ENCODE peak calls at places on chromosomes 2 and 18, in eight cellular contexts. D, I, W, V, M, L, C and H are unnamed samples.

GRCh38 chr2:150981826-150982225 is 279.8 kb downstream of the RBM43 start:
- DNase-seq in D (no peak), I (no peak), W (no peak), V (no peak), M (no peak), L (peak; percentile 70), C (no peak), H (peak; percentile 4)

GRCh38 chr18:36301884-36302283 is 4.4 kb downstream of the FHOD3 start:
- DNase-seq in D (no peak), I (no peak), W (no peak), V (no peak), M (no peak), L (no peak), C (no peak), H (no peak)

GRCh38 chr2:199329024-199329423 is 128.7 kb downstream of the SATB2 start:
- DNase-seq in D (no peak), I (no peak), W (no peak), V (no peak), M (no peak), L (no peak), C (no peak), H (no peak)

GRCh38 chr2:48419884-48420511 is 110.0 kb upstream of the STON1 start:
- DNase-seq in D (no peak), I (no peak), W (no peak), V (no peak), M (no peak), L (no peak), C (no peak), H (no peak)

GRCh38 chr18:6810191-6810590 is 80.7 kb downstream of the ARHGAP28 start:
- DNase-seq in D (no peak), I (no peak), W (no peak), V (no peak), M (no peak), L (no peak), C (no peak), H (no peak)

GRCh38 chr2:101307950-101308431 is 510 bp downstream of the RNF149 start:
- DNase-seq in D (no peak), I (no peak), W (peak; percentile 75), V (no peak), M (no peak), L (no peak), C (no peak), H (no peak)

GRCh38 chr2:235146206-235146605 is 194.4 kb downstream of the SH3BP4 start:
- DNase-seq in D (no peak), I (no peak), W (no peak), V (no peak), M (no peak), L (no peak), C (no peak), H (no peak)

GRCh38 chr2:30883822-30884221 is 76.6 kb upstream of the CAPN13 start:
- DNase-seq in D (no peak), I (no peak), W (no peak), V (no peak), M (no peak), L (no peak), C (no peak), H (no peak)

GRCh38 chr2:181972431-181973190 is 13.0 kb upstream of the PPP1R1C start:
- DNase-seq in D (peak; percentile 73), I (no peak), W (no peak), V (no peak), M (no peak), L (peak; percentile 20), C (peak; percentile 83), H (no peak)

GRCh38 chr2:113376248-113376934 is 61.1 kb upstream of the ZNG1B start:
- DNase-seq in D (no peak), I (no peak), W (no peak), V (no peak), M (no peak), L (no peak), C (no peak), H (no peak)

GRCh38 chr2:228334173-228334572 is 152.7 kb upstream of the SPHKAP start:
- DNase-seq in D (no peak), I (no peak), W (no peak), V (no peak), M (no peak), L (no peak), C (no peak), H (no peak)

GRCh38 chr2:26685943-26686839 is 6.3 kb upstream of the KCNK3 start:
- DNase-seq in D (no peak), I (no peak), W (no peak), V (no peak), M (no peak), L (no peak), C (no peak), H (no peak)

GRCh38 chr2:239239607-239240479 is 161.0 kb downstream of the HDAC4 start:
- DNase-seq in D (no peak), I (no peak), W (no peak), V (no peak), M (no peak), L (peak; percentile 53), C (no peak), H (no peak)

GRCh38 chr2:45813003-45813601 is 161.6 kb downstream of the PRKCE start:
- DNase-seq in D (no peak), I (no peak), W (peak; percentile 65), V (peak; percentile 34), M (no peak), L (peak; percentile 64), C (no peak), H (no peak)

GRCh38 chr2:99674031-99674430 is 184.2 kb upstream of the REV1 start:
- DNase-seq in D (no peak), I (no peak), W (no peak), V (no peak), M (no peak), L (no peak), C (no peak), H (no peak)

GRCh38 chr2:112137516-112138142 is 556 bp upstream of the FBLN7 start:
- DNase-seq in D (peak; percentile 71), I (no peak), W (peak; percentile 32), V (no peak), M (no peak), L (peak; percentile 37), C (peak; percentile 74), H (no peak)

GRCh38 chr2:136718273-136718672 is 47.1 kb upstream of the THSD7B start:
- DNase-seq in D (no peak), I (no peak), W (no peak), V (no peak), M (no peak), L (no peak), C (no peak), H (no peak)

GRCh38 chr2:79369127-79369526 is 143.7 kb upstream of the CTNNA2 start:
- DNase-seq in D (no peak), I (no peak), W (no peak), V (no peak), M (no peak), L (no peak), C (no peak), H (no peak)

GRCh38 chr2:239602290-239603282 is 201.8 kb upstream of the HDAC4 start:
- DNase-seq in D (no peak), I (no peak), W (peak; percentile 37), V (no peak), M (no peak), L (no peak), C (no peak), H (no peak)

GRCh38 chr2:10905872-10906143 is 5.9 kb upstream of the KCNF1 start:
- DNase-seq in D (no peak), I (no peak), W (no peak), V (no peak), M (no peak), L (no peak), C (no peak), H (no peak)

GRCh38 chr2:10905006-10905871 is 6.5 kb upstream of the KCNF1 start:
- DNase-seq in D (peak; percentile 43), I (no peak), W (no peak), V (no peak), M (no peak), L (no peak), C (peak; percentile 48), H (no peak)

GRCh38 chr2:10901565-10901964 is 10.2 kb upstream of the KCNF1 start:
- DNase-seq in D (no peak), I (no peak), W (no peak), V (no peak), M (no peak), L (no peak), C (no peak), H (no peak)

GRCh38 chr2:10904455-10904854 is 7.3 kb upstream of the KCNF1 start:
- DNase-seq in D (no peak), I (no peak), W (no peak), V (no peak), M (no peak), L (no peak), C (no peak), H (no peak)

DNA sequence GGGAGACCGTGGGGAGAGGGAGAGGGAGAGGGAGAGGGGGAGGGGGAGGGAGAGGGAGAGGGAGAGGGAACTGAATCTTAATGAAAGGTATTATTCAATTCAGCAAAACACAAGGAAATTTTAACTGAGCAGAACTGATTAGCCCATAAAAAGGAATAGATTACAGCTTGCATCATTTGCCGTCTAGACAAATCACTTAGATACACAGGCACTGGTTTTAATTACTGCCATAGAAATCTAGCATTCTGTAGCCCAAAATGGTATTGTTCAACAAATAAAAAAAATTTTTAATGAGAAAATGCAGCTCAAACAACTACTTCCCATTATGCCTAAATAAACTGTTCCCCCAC is 7.9 kb upstream of the KCNF1 start:
- DNase-seq in D (no peak), I (no peak), W (no peak), V (no peak), M (no peak), L (no peak), C (no peak), H (no peak)
- H3K4me3 ChIP-seq in D (no peak overlapping the region), I (no peak overlapping the region), W (no peak overlapping the region), V (no peak overlapping the region), M (no peak overlapping the region), L (no peak overlapping the region), C (no peak overlapping the region), H (no peak overlapping the region)

DNA sequence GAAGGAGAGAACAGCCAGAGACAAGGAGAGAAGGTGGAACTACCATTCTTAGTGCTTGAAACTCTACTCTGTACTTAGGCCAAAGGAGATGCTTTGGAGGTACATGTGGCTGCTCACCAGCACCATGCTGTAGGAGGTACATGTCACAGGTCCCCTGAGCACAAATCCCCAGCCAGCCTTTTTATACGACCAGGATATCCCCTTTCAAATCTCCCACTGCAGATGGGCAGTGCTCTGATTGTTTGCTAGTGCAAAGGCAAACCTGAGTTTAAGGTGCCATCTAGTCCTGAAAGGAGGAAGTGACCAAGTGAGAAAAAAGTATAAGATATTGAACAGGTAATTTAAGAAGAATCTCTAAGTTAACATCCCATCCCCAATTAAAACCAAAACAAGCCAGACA is 17.1 kb upstream of the TTC21B start:
- DNase-seq in D (no peak), I (no peak), W (no peak), V (no peak), M (no peak), L (no peak), C (no peak), H (no peak)
- TF ChIP-seq CTCF in D (no peak), I (no peak), W (no peak), V (no peak), M (no peak), L (no peak), C (no peak), H (no peak)

GRCh38 chr2:64455031-64455332 is 1.0 kb downstream of the LGALSL start:
- DNase-seq in D (no peak), I (no peak), W (no peak), V (no peak), M (no peak), L (no peak), C (no peak), H (no peak)
- H3K4me3 ChIP-seq in D (peak overlapping the region; percentile 65), I (peak overlapping the region; percentile 83), W (peak overlapping the region; percentile 87), V (peak overlapping the region; percentile 89), M (peak overlapping the region; percentile 62), L (peak overlapping the region; percentile 69), C (peak overlapping the region; percentile 60), H (peak overlapping the region; percentile 59)

GRCh38 chr18:49597556-49597955 is 35.7 kb downstream of the LIPG start:
- DNase-seq in D (peak; percentile 40), I (no peak), W (no peak), V (no peak), M (no peak), L (no peak), C (peak; percentile 55), H (no peak)
- TF ChIP-seq CTCF in D (no peak), I (no peak), W (no peak), V (no peak), M (no peak), L (no peak), C (no peak), H (no peak)